ENCODE peak calls at places on chromosomes 11 and 22, in eight cellular contexts. L is astrocyte of the hippocampus; A is left cardiac atrium; N is right atrium auricular region; I is activated naive CD4-positive, alpha-beta T cell treated with Interleukin-2 at 50 U/mL for 16 hours; C is NCI-H1930; D is NCI-H1048; B is MV-4-11. J is an unnamed sample.

GRCh38 chr11:1766719-1767398 is 3.1 kb upstream of the CTSD start:
- DNase-seq in L (no peak), A (peak), N (no peak), I (no peak), C (no peak), D (no peak), B (no peak), J (no peak)

GRCh38 chr22:35568751-35569725 is 28.4 kb downstream of the RASD2 start:
- DNase-seq in L (peak), A (no peak), N (no peak), I (no peak), C (no peak), D (no peak), B (no peak), J (no peak)

GRCh38 chr11:34860034-34860433 is 56.1 kb downstream of the APIP start:
- DNase-seq in L (no peak), A (no peak), N (no peak), I (no peak), C (no peak), D (no peak), B (no peak), J (no peak)

GRCh38 chr11:68767672-68768071 is 16.4 kb upstream of the TESMIN start:
- DNase-seq in L (no peak), A (no peak), N (no peak), I (no peak), C (no peak), D (no peak), B (no peak), J (no peak)

GRCh38 chr11:61594907-61595257 is 14.0 kb upstream of the SYT7 start:
- DNase-seq in L (no peak), A (no peak), N (no peak), I (no peak), C (no peak), D (no peak), B (no peak), J (no peak)

GRCh38 chr11:134716582-134716981 is 304.5 kb upstream of the B3GAT1 start:
- DNase-seq in L (no peak), A (no peak), N (no peak), I (no peak), C (no peak), D (no peak), B (no peak), J (no peak)

GRCh38 chr22:30459206-30460052 is 12.4 kb downstream of the SEC14L3 start:
- DNase-seq in L (peak), A (no peak), N (no peak), I (no peak), C (no peak), D (no peak), B (no peak), J (no peak)

GRCh38 chr11:3135491-3136440 is 29.3 kb downstream of the OSBPL5 start:
- DNase-seq in L (no peak), A (peak), N (no peak), I (no peak), C (no peak), D (no peak), B (peak), J (no peak)

GRCh38 chr22:19128946-19129727 is 2.0 kb upstream of the TSSK2 start:
- DNase-seq in L (no peak), A (no peak), N (no peak), I (no peak), C (no peak), D (no peak), B (no peak), J (no peak)

GRCh38 chr22:25709758-25710157 is 32.2 kb upstream of the MYO18B start:
- DNase-seq in L (no peak), A (no peak), N (no peak), I (no peak), C (no peak), D (no peak), B (no peak), J (no peak)

GRCh38 chr11:114293201-114293711 is 2.9 kb upstream of the NNMT start:
- DNase-seq in L (no peak), A (no peak), N (no peak), I (no peak), C (no peak), D (no peak), B (no peak), J (no peak)

GRCh38 chr22:40121463-40121862 is 56.3 kb upstream of the TNRC6B start:
- DNase-seq in L (peak), A (no peak), N (no peak), I (no peak), C (no peak), D (no peak), B (no peak), J (no peak)

GRCh38 chr11:126585388-126586302 is 230.2 kb downstream of the ST3GAL4 start:
- DNase-seq in L (peak), A (peak), N (peak), I (no peak), C (no peak), D (peak), B (peak), J (no peak)

J was measured in central memory CD8-positive, alpha-beta T cell.